ENCODE peak calls at places on chromosomes 2 and 18, in six cellular contexts. L is iris pigment epithelial cell; S is T47D; B is SW 1271; I is Kasumi-1; J is stimulated activated CD8-positive, alpha-beta memory T cell treated with anti-CD3 and anti-CD28 coated beads, Interleukin-15, amount 100 ng/mL, for 24 hours. M is an unnamed sample.

GRCh38 chr2:165864353-165864752 is 70.3 kb upstream of the GALNT3 start:
- DNase-seq in L (no peak), S (no peak), B (no peak), I (no peak), J (no peak), M (no peak)

GRCh38 chr2:140177081-140177480 is 1396.9 kb upstream of the NXPH2 start:
- DNase-seq in L (no peak), S (no peak), B (no peak), I (no peak), J (no peak), M (no peak)

GRCh38 chr2:207768168-207768890 is 1.4 kb downstream of the FZD5 start:
- DNase-seq in L (peak), S (peak), B (peak), I (no peak), J (no peak), M (peak)

GRCh38 chr18:13256444-13257305 is 38.1 kb downstream of the LDLRAD4 start:
- DNase-seq in L (no peak), S (no peak), B (no peak), I (no peak), J (no peak), M (no peak)

GRCh38 chr2:112095654-112096053 is 40.6 kb downstream of the TMEM87B start:
- DNase-seq in L (no peak), S (no peak), B (no peak), I (no peak), J (no peak), M (no peak)

GRCh38 chr18:74116628-74117554 is 30.7 kb downstream of the FBXO15 start:
- DNase-seq in L (peak), S (peak), B (peak), I (peak), J (no peak), M (no peak)

GRCh38 chr2:55869637-55870325 is 53.8 kb downstream of the EFEMP1 start:
- DNase-seq in L (peak), S (no peak), B (no peak), I (no peak), J (no peak), M (no peak)

GRCh38 chr2:5227062-5227699 is 465.0 kb upstream of the SOX11 start:
- DNase-seq in L (peak), S (no peak), B (no peak), I (no peak), J (no peak), M (no peak)

GRCh38 chr2:199509401-199509800 is 51.7 kb upstream of the SATB2 start:
- DNase-seq in L (no peak), S (no peak), B (no peak), I (no peak), J (no peak), M (no peak)

GRCh38 chr18:61825386-61825785 is 67.4 kb downstream of the RNF152 start:
- DNase-seq in L (peak), S (no peak), B (no peak), I (no peak), J (no peak), M (no peak)

GRCh38 chr2:15058628-15059157 is 426.2 kb downstream of the LRATD1 start:
- DNase-seq in L (no peak), S (no peak), B (no peak), I (no peak), J (no peak), M (no peak)

GRCh38 chr2:167293172-167293781 is 405.0 kb downstream of the XIRP2 start:
- DNase-seq in L (peak), S (no peak), B (peak), I (peak), J (no peak), M (no peak)

GRCh38 chr2:227513113-227513512 is 41.2 kb downstream of the AGFG1 start:
- DNase-seq in L (no peak), S (no peak), B (no peak), I (no peak), J (no peak), M (no peak)

GRCh38 chr2:96140941-96141623 is 2.8 kb upstream of the ASTL start:
- DNase-seq in L (no peak), S (no peak), B (no peak), I (no peak), J (no peak), M (no peak)

GRCh38 chr2:126543081-126543480 is 112.9 kb upstream of the GYPC start:
- DNase-seq in L (peak), S (no peak), B (peak), I (peak), J (no peak), M (no peak)

GRCh38 chr2:171081649-171082111 is 79.0 kb downstream of the TLK1 start:
- DNase-seq in L (no peak), S (no peak), B (no peak), I (no peak), J (no peak), M (no peak)

GRCh38 chr2:240468300-240469238 is 33.1 kb downstream of the GPC1 start:
- DNase-seq in L (no peak), S (no peak), B (no peak), I (no peak), J (no peak), M (no peak)